ENCODE peak calls at places on chromosomes 2 and 18, in eight cellular contexts. One of them, this sample, is unnamed.

GRCh38 chr18:57659463-57660102 is 37.9 kb upstream of the NARS1 start:
- DNase-seq in uterus: no peak
- DNase-seq in pancreas: no peak
- DNase-seq in right lobe of liver: no peak
- DNase-seq in mammary epithelial cell: no peak
- DNase-seq in IMR-90: peak; percentile 78
- DNase-seq in ovary: no peak
- DNase-seq in lower lobe of right lung: no peak
- DNase-seq in this sample: no peak

GRCh38 chr18:48007955-48008701 is 77.7 kb upstream of the SMAD2 start:
- DNase-seq in ovary: peak; percentile 67
- DNase-seq in right lobe of liver: peak; percentile 65
- DNase-seq in mammary epithelial cell: peak; percentile 65
- DNase-seq in lower lobe of right lung: peak; percentile 77
- DNase-seq in IMR-90: no peak
- DNase-seq in uterus: peak; percentile 54
- DNase-seq in pancreas: peak; percentile 90
- DNase-seq in this sample: peak; percentile 92

GRCh38 chr18:36127866-36128845 is 984 bp downstream of the SLC39A6 start:
- DNase-seq in pancreas: peak; percentile 61
- DNase-seq in IMR-90: peak; percentile 69
- DNase-seq in lower lobe of right lung: no peak
- DNase-seq in mammary epithelial cell: peak; percentile 40
- DNase-seq in uterus: no peak
- DNase-seq in right lobe of liver: no peak
- DNase-seq in ovary: no peak
- DNase-seq in this sample: peak; percentile 71

GRCh38 chr2:213246665-213247281 is 37.5 kb upstream of the SPAG16 start:
- DNase-seq in IMR-90: peak; percentile 64
- DNase-seq in right lobe of liver: peak; percentile 49
- DNase-seq in uterus: no peak
- DNase-seq in lower lobe of right lung: no peak
- DNase-seq in mammary epithelial cell: peak; percentile 27
- DNase-seq in pancreas: no peak
- DNase-seq in ovary: peak; percentile 26
- DNase-seq in this sample: no peak

GRCh38 chr18:50695431-50696176 is 124.2 kb downstream of the MRO start:
- DNase-seq in pancreas: no peak
- DNase-seq in ovary: no peak
- DNase-seq in uterus: no peak
- DNase-seq in right lobe of liver: no peak
- DNase-seq in mammary epithelial cell: no peak
- DNase-seq in IMR-90: no peak
- DNase-seq in lower lobe of right lung: no peak
- DNase-seq in this sample: no peak

GRCh38 chr2:128469875-128470274 is 151.2 kb upstream of the HS6ST1 start:
- DNase-seq in lower lobe of right lung: no peak
- DNase-seq in right lobe of liver: peak; percentile 7
- DNase-seq in mammary epithelial cell: no peak
- DNase-seq in pancreas: no peak
- DNase-seq in uterus: no peak
- DNase-seq in ovary: no peak
- DNase-seq in IMR-90: no peak
- DNase-seq in this sample: no peak

GRCh38 chr18:55079481-55080350 is 120.5 kb upstream of the CCDC68 start:
- DNase-seq in ovary: peak; percentile 30
- DNase-seq in uterus: peak; percentile 69
- DNase-seq in lower lobe of right lung: no peak
- DNase-seq in IMR-90: no peak
- DNase-seq in right lobe of liver: no peak
- DNase-seq in mammary epithelial cell: no peak
- DNase-seq in pancreas: no peak
- DNase-seq in this sample: no peak

GRCh38 chr2:48319863-48320262 is 210.1 kb upstream of the STON1 start:
- DNase-seq in uterus: no peak
- DNase-seq in IMR-90: no peak
- DNase-seq in pancreas: no peak
- DNase-seq in right lobe of liver: no peak
- DNase-seq in ovary: no peak
- DNase-seq in mammary epithelial cell: no peak
- DNase-seq in lower lobe of right lung: no peak
- DNase-seq in this sample: no peak

GRCh38 chr2:75892490-75892889 is 181.8 kb upstream of the GCFC2 start:
- DNase-seq in mammary epithelial cell: no peak
- DNase-seq in uterus: no peak
- DNase-seq in pancreas: no peak
- DNase-seq in lower lobe of right lung: no peak
- DNase-seq in ovary: no peak
- DNase-seq in right lobe of liver: no peak
- DNase-seq in IMR-90: no peak
- DNase-seq in this sample: no peak

GRCh38 chr2:96207778-96208143 is 866 bp downstream of the STARD7 start:
- DNase-seq in uterus: no peak
- DNase-seq in ovary: no peak
- DNase-seq in pancreas: no peak
- DNase-seq in lower lobe of right lung: no peak
- DNase-seq in mammary epithelial cell: no peak
- DNase-seq in IMR-90: no peak
- DNase-seq in right lobe of liver: no peak
- DNase-seq in this sample: no peak

GRCh38 chr2:216604458-216604857 is 28.8 kb upstream of the IGFBP2 start:
- DNase-seq in ovary: no peak
- DNase-seq in uterus: no peak
- DNase-seq in lower lobe of right lung: no peak
- DNase-seq in IMR-90: no peak
- DNase-seq in right lobe of liver: no peak
- DNase-seq in mammary epithelial cell: no peak
- DNase-seq in pancreas: no peak
- DNase-seq in this sample: no peak

GRCh38 chr18:55439036-55439435 is 149.0 kb downstream of the TCF4 start:
- DNase-seq in uterus: no peak
- DNase-seq in IMR-90: no peak
- DNase-seq in pancreas: no peak
- DNase-seq in mammary epithelial cell: no peak
- DNase-seq in lower lobe of right lung: no peak
- DNase-seq in right lobe of liver: no peak
- DNase-seq in ovary: no peak
- DNase-seq in this sample: no peak

DNA sequence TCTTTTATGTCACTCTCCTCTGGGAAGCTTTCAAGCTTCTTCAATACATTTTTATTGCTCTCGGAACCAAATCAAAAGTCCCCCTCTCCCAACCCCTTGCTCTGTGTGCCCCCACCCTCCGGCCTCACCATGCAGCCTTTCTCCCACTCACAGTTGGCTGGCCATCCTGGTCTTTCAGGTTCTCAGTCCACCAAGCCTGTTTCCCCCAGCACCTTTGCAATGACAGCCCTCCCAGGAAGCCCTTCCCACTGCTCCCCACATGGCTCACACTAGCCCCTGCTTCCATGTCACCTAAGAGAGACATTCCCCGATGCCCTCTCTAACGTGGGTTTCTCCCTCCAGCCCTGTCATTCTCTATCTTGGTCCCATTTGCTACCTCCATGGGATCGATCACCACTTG is 266.6 kb downstream of the SRBD1 start:
- DNase-seq in IMR-90: no peak
- DNase-seq in pancreas: no peak
- DNase-seq in uterus: no peak
- DNase-seq in lower lobe of right lung: no peak
- DNase-seq in ovary: no peak
- DNase-seq in mammary epithelial cell: no peak
- DNase-seq in right lobe of liver: no peak
- DNase-seq in this sample: no peak
- H3K4me3 ChIP-seq in IMR-90: no peak overlapping the region
- H3K4me3 ChIP-seq in pancreas: no peak overlapping the region
- H3K4me3 ChIP-seq in uterus: no peak overlapping the region
- H3K4me3 ChIP-seq in lower lobe of right lung: no peak overlapping the region
- H3K4me3 ChIP-seq in ovary: no peak overlapping the region
- H3K4me3 ChIP-seq in mammary epithelial cell: no peak overlapping the region
- H3K4me3 ChIP-seq in right lobe of liver: no peak overlapping the region
- H3K4me3 ChIP-seq in this sample: no peak overlapping the region

GRCh38 chr2:94763318-94763717 is 107.9 kb upstream of the TEKT4 start:
- DNase-seq in right lobe of liver: no peak
- DNase-seq in IMR-90: no peak
- DNase-seq in ovary: no peak
- DNase-seq in pancreas: no peak
- DNase-seq in uterus: no peak
- DNase-seq in lower lobe of right lung: no peak
- DNase-seq in mammary epithelial cell: no peak
- DNase-seq in this sample: no peak

GRCh38 chr2:94758546-94758945 is 112.7 kb upstream of the TEKT4 start:
- DNase-seq in lower lobe of right lung: no peak
- DNase-seq in uterus: no peak
- DNase-seq in pancreas: no peak
- DNase-seq in ovary: no peak
- DNase-seq in IMR-90: no peak
- DNase-seq in mammary epithelial cell: no peak
- DNase-seq in right lobe of liver: no peak
- DNase-seq in this sample: no peak

GRCh38 chr2:94762600-94762999 is 108.6 kb upstream of the TEKT4 start:
- DNase-seq in uterus: no peak
- DNase-seq in pancreas: no peak
- DNase-seq in IMR-90: no peak
- DNase-seq in lower lobe of right lung: no peak
- DNase-seq in right lobe of liver: no peak
- DNase-seq in ovary: no peak
- DNase-seq in mammary epithelial cell: no peak
- DNase-seq in this sample: no peak

GRCh38 chr2:94753466-94753998 is 117.7 kb upstream of the TEKT4 start:
- DNase-seq in IMR-90: no peak
- DNase-seq in ovary: no peak
- DNase-seq in lower lobe of right lung: no peak
- DNase-seq in mammary epithelial cell: no peak
- DNase-seq in uterus: no peak
- DNase-seq in right lobe of liver: no peak
- DNase-seq in pancreas: no peak
- DNase-seq in this sample: no peak

DNA sequence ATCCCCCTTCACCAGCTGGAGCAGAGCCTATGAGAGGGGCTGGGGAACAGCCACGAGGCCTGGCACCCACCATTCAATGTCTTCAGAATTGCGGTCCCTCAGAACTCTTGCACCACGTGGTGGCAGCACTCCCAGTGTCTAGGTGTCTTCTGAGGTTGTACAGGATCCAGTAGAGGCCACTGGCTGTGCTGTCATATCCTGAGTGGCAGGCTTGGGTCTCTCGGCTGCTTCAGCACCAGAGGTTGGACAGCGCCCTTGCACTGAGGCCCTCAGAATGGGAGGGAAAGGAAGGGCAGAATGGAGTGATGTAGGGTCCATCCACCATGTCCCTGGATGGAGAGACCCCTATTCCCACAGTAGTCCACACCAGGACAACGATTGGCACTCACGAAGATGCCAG is 112.0 kb upstream of the TEKT4 start:
- DNase-seq in ovary: no peak
- DNase-seq in IMR-90: no peak
- DNase-seq in lower lobe of right lung: no peak
- DNase-seq in mammary epithelial cell: peak; percentile 2
- DNase-seq in right lobe of liver: no peak
- DNase-seq in pancreas: no peak
- DNase-seq in uterus: no peak
- DNase-seq in this sample: no peak
- TF ChIP-seq CTCF in ovary: no peak
- TF ChIP-seq CTCF in IMR-90: no peak
- TF ChIP-seq CTCF in lower lobe of right lung: no peak
- TF ChIP-seq CTCF in mammary epithelial cell: no peak
- TF ChIP-seq CTCF in right lobe of liver: no peak
- TF ChIP-seq CTCF in pancreas: no peak
- TF ChIP-seq CTCF in uterus: no peak
- TF ChIP-seq CTCF in this sample: no peak

GRCh38 chr2:120630031-120630701 is 105.5 kb upstream of the GLI2 start:
- DNase-seq in uterus: no peak
- DNase-seq in lower lobe of right lung: peak; percentile 68
- DNase-seq in pancreas: peak; percentile 28
- DNase-seq in right lobe of liver: no peak
- DNase-seq in ovary: no peak
- DNase-seq in IMR-90: no peak
- DNase-seq in mammary epithelial cell: no peak
- DNase-seq in this sample: no peak

GRCh38 chr2:120631241-120631640 is 104.4 kb upstream of the GLI2 start:
- DNase-seq in right lobe of liver: no peak
- DNase-seq in pancreas: no peak
- DNase-seq in mammary epithelial cell: no peak
- DNase-seq in IMR-90: no peak
- DNase-seq in ovary: no peak
- DNase-seq in lower lobe of right lung: no peak
- DNase-seq in uterus: no peak
- DNase-seq in this sample: no peak

GRCh38 chr2:120632796-120633646 is 102.6 kb upstream of the GLI2 start:
- DNase-seq in IMR-90: no peak
- DNase-seq in lower lobe of right lung: no peak
- DNase-seq in uterus: peak; percentile 25
- DNase-seq in mammary epithelial cell: no peak
- DNase-seq in pancreas: no peak
- DNase-seq in ovary: no peak
- DNase-seq in right lobe of liver: no peak
- DNase-seq in this sample: no peak

GRCh38 chr2:120629241-120629895 is 106.3 kb upstream of the GLI2 start:
- DNase-seq in right lobe of liver: no peak
- DNase-seq in pancreas: peak; percentile 47
- DNase-seq in IMR-90: no peak
- DNase-seq in lower lobe of right lung: no peak
- DNase-seq in mammary epithelial cell: no peak
- DNase-seq in uterus: no peak
- DNase-seq in ovary: no peak
- DNase-seq in this sample: no peak

DNA sequence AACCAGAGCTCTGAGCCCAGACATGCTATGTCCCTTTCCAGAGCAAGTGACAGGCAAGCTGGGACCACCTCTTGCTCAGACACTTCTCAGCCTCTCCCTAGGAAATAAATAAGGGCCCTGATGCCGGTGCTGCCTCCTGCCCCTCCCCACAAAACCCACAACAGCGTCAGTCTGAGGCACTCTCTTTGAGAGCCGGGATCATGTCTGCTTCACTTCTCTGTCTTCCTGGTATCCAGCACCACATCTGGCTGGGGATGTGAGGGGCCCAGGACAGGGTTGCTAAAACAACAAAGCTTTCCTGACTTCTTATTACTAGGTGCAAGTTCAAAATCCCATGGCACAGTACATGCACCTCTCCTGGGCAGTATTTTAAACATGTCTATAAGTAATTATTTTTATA is 103.9 kb upstream of the GLI2 start:
- DNase-seq in lower lobe of right lung: no peak
- DNase-seq in uterus: no peak
- DNase-seq in pancreas: no peak
- DNase-seq in mammary epithelial cell: no peak
- DNase-seq in ovary: no peak
- DNase-seq in right lobe of liver: no peak
- DNase-seq in IMR-90: peak; percentile 11
- DNase-seq in this sample: no peak
- H3K4me1 ChIP-seq in lower lobe of right lung: peaks cover 5% of the 10 kb centered on the region
- H3K4me1 ChIP-seq in uterus: no peaks in the 10 kb centered on the region
- H3K4me1 ChIP-seq in pancreas: no peaks in the 10 kb centered on the region
- H3K4me1 ChIP-seq in mammary epithelial cell: peaks cover 8% of the 10 kb centered on the region
- H3K4me1 ChIP-seq in ovary: no peaks in the 10 kb centered on the region
- H3K4me1 ChIP-seq in right lobe of liver: no peaks in the 10 kb centered on the region
- H3K4me1 ChIP-seq in IMR-90: peaks cover 5% of the 10 kb centered on the region
- H3K4me1 ChIP-seq in this sample: no peaks in the 10 kb centered on the region

DNA sequence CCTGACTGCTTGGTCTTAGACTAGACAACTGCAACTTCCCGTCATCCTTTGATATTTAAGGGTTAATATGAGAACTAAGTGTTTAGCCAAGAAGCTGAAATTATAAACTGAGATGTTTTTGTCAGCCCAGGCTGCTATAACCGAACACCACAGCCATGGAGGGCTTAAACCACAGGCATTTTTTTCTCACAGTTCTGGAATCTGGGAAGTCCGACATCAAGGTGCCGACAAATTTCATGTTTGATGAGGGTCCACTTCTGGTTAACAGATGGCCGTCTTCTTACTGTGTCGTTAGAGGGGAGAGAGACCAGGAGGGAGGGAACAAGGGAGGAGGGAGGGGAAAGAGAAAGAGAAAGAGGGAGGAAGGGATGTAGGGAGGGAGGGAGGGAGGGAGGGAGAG is 6.5 kb upstream of the CNDP2 start:
- DNase-seq in uterus: no peak
- DNase-seq in pancreas: no peak
- DNase-seq in right lobe of liver: no peak
- DNase-seq in ovary: no peak
- DNase-seq in mammary epithelial cell: no peak
- DNase-seq in lower lobe of right lung: no peak
- DNase-seq in IMR-90: peak; percentile 46
- DNase-seq in this sample: no peak
- H3K4me3 ChIP-seq in uterus: no peak overlapping the region
- H3K4me3 ChIP-seq in pancreas: no peak overlapping the region
- H3K4me3 ChIP-seq in right lobe of liver: no peak overlapping the region
- H3K4me3 ChIP-seq in ovary: no peak overlapping the region
- H3K4me3 ChIP-seq in mammary epithelial cell: no peak overlapping the region
- H3K4me3 ChIP-seq in lower lobe of right lung: no peak overlapping the region
- H3K4me3 ChIP-seq in IMR-90: peak overlapping the region; percentile 52
- H3K4me3 ChIP-seq in this sample: no peak overlapping the region